ENCODE peak calls at places on chromosome 9, in nine cellular contexts. W is uterus, F is endothelial cell, I is heart left ventricle, O is A549, M is astrocyte of the cerebellum, K is lower lobe of right lung, C is Peyer's patch, Y is DND-41. N is an unnamed sample.

GRCh38 chr9:132068604-132069003 is 11.1 kb downstream of the MED27 start:
- DNase-seq in W (no peak), F (no peak), I (no peak), O (no peak), M (no peak), K (no peak), C (no peak), Y (no peak), N (no peak)

GRCh38 chr9:136544549-136545064 is 1.2 kb downstream of the NOTCH1 start:
- DNase-seq in W (peak), F (no peak), I (peak), O (no peak), M (no peak), K (peak), C (peak), Y (peak), N (no peak)

GRCh38 chr9:88874391-88874790 is 116.9 kb upstream of the S1PR3 start:
- DNase-seq in W (no peak), F (no peak), I (no peak), O (peak), M (no peak), K (no peak), C (no peak), Y (no peak), N (no peak)

GRCh38 chr9:90915693-90916092 is 114.1 kb downstream of the SYK start:
- DNase-seq in W (no peak), F (peak), I (no peak), O (peak), M (peak), K (no peak), C (peak), Y (peak), N (peak)

GRCh38 chr9:114184071-114184470 is 28.7 kb downstream of the COL27A1 start:
- DNase-seq in W (no peak), F (no peak), I (no peak), O (no peak), M (no peak), K (peak), C (no peak), Y (no peak), N (no peak)

GRCh38 chr9:88809371-88809770 is 181.9 kb upstream of the S1PR3 start:
- DNase-seq in W (no peak), F (no peak), I (no peak), O (no peak), M (no peak), K (no peak), C (no peak), Y (no peak), N (no peak)

GRCh38 chr9:20212806-20213205 is 409.5 kb downstream of the MLLT3 start:
- DNase-seq in W (no peak), F (no peak), I (no peak), O (no peak), M (no peak), K (no peak), C (no peak), Y (no peak), N (no peak)

GRCh38 chr9:4073371-4073770 is 226.5 kb downstream of the GLIS3 start:
- DNase-seq in W (no peak), F (peak), I (no peak), O (peak), M (no peak), K (no peak), C (no peak), Y (no peak), N (no peak)

GRCh38 chr9:91196103-91196761 is 165.5 kb downstream of the AUH start:
- DNase-seq in W (no peak), F (no peak), I (no peak), O (no peak), M (no peak), K (no peak), C (no peak), Y (no peak), N (no peak)

GRCh38 chr9:132488611-132489010 is 78.6 kb downstream of the CFAP77 start:
- DNase-seq in W (no peak), F (no peak), I (no peak), O (no peak), M (no peak), K (no peak), C (no peak), Y (no peak), N (no peak)

GRCh38 chr9:123349691-123350480 is 6.1 kb upstream of the CRB2 start:
- DNase-seq in W (no peak), F (peak), I (peak), O (peak), M (peak), K (no peak), C (peak), Y (peak), N (no peak)

GRCh38 chr9:22037954-22038690 is 29.0 kb upstream of the CDKN2B start:
- DNase-seq in W (no peak), F (no peak), I (no peak), O (no peak), M (no peak), K (no peak), C (no peak), Y (no peak), N (no peak)

GRCh38 chr9:135840107-135840506 is 67.2 kb downstream of the CAMSAP1 start:
- DNase-seq in W (no peak), F (no peak), I (no peak), O (no peak), M (no peak), K (no peak), C (no peak), Y (no peak), N (no peak)

GRCh38 chr9:92138157-92138959 is 23.1 kb upstream of the SPTLC1 start:
- DNase-seq in W (peak), F (peak), I (peak), O (peak), M (no peak), K (peak), C (peak), Y (peak), N (no peak)

GRCh38 chr9:92706218-92706940 is 36.4 kb upstream of the IPPK start:
- DNase-seq in W (no peak), F (peak), I (no peak), O (peak), M (no peak), K (no peak), C (no peak), Y (peak), N (no peak)

GRCh38 chr9:2602704-2603116 is 18.9 kb upstream of the VLDLR start:
- DNase-seq in W (no peak), F (no peak), I (no peak), O (peak), M (no peak), K (no peak), C (no peak), Y (no peak), N (no peak)

GRCh38 chr9:38423939-38424843 is at the start of gene IGFBPL1:
- DNase-seq in W (no peak), F (peak), I (no peak), O (peak), M (no peak), K (no peak), C (no peak), Y (no peak), N (no peak)

GRCh38 chr9:69535911-69536310 is 136.3 kb downstream of the APBA1 start:
- DNase-seq in W (no peak), F (no peak), I (no peak), O (no peak), M (no peak), K (no peak), C (no peak), Y (no peak), N (no peak)

GRCh38 chr9:123364241-123364824 is 8.3 kb downstream of the CRB2 start:
- DNase-seq in W (peak), F (no peak), I (no peak), O (no peak), M (no peak), K (no peak), C (no peak), Y (no peak), N (no peak)

GRCh38 chr9:91162311-91162710 is 199.4 kb downstream of the AUH start:
- DNase-seq in W (no peak), F (no peak), I (no peak), O (no peak), M (no peak), K (no peak), C (no peak), Y (no peak), N (peak)

GRCh38 chr9:111896942-111897830 is 572 bp downstream of the UGCG start:
- DNase-seq in W (peak), F (peak), I (peak), O (peak), M (no peak), K (peak), C (peak), Y (no peak), N (no peak)

GRCh38 chr9:117835798-117836197 is 131.6 kb downstream of the TLR4 start:
- DNase-seq in W (no peak), F (no peak), I (no peak), O (no peak), M (no peak), K (no peak), C (no peak), Y (no peak), N (no peak)

GRCh38 chr9:114429488-114429887 is 41.7 kb upstream of the AKNA start:
- DNase-seq in W (no peak), F (no peak), I (no peak), O (no peak), M (no peak), K (no peak), C (peak), Y (no peak), N (no peak)

GRCh38 chr9:130881516-130881915 is 15.1 kb downstream of the QRFP start:
- DNase-seq in W (no peak), F (no peak), I (no peak), O (no peak), M (no peak), K (no peak), C (no peak), Y (no peak), N (no peak)

GRCh38 chr9:38227061-38227540 is 158.1 kb upstream of the SHB start:
- DNase-seq in W (peak), F (peak), I (peak), O (peak), M (peak), K (peak), C (peak), Y (peak), N (no peak)

GRCh38 chr9:112462855-112463254 is 23.8 kb upstream of the KIAA1958 start:
- DNase-seq in W (no peak), F (no peak), I (no peak), O (no peak), M (no peak), K (no peak), C (no peak), Y (no peak), N (no peak)

GRCh38 chr9:1490341-1491115 is 440.4 kb downstream of the DMRT2 start:
- DNase-seq in W (no peak), F (no peak), I (no peak), O (no peak), M (no peak), K (no peak), C (no peak), Y (no peak), N (no peak)

GRCh38 chr9:69532359-69532758 is 139.8 kb downstream of the APBA1 start:
- DNase-seq in W (no peak), F (no peak), I (no peak), O (no peak), M (no peak), K (no peak), C (no peak), Y (no peak), N (no peak)

DNA sequence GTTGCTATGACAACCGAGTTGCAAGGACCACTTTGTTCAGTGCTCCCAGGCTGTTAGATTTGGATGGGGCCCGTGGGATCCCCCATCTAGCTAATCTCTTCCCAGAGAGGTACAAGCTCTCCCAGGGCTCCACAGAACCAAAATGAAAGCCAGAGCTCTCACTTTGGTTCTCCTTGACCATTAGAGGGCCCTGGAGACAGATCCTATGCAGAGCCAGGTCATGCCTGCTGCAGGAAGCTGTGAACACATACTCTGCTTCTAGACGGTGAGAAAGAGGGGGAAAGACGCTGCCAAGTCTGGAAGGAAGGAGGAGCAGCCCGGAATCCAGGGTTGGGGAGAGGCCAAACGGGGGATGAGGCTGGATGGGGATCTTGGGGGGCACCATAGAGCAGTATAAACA is 224.5 kb downstream of the GABBR2 start:
- DNase-seq in W (no peak), F (no peak), I (no peak), O (peak), M (no peak), K (no peak), C (no peak), Y (no peak), N (no peak)
- TF ChIP-seq CTCF in W (no peak), F (no peak), I (no peak), O (no peak), M (no peak), K (no peak), C (no peak), Y (no peak), N (no peak)

GRCh38 chr9:128818839-128819715 is 777 bp downstream of the ENDOG start:
- DNase-seq in W (no peak), F (peak), I (peak), O (no peak), M (no peak), K (peak), C (peak), Y (peak), N (no peak)
- TF ChIP-seq CTCF in W (no peak), F (no peak), I (no peak), O (no peak), M (no peak), K (peak), C (no peak), Y (no peak), N (no peak)

GRCh38 chr9:33290994-33291397 is 680 bp downstream of the NFX1 start:
- DNase-seq in W (no peak), F (no peak), I (no peak), O (no peak), M (peak), K (no peak), C (no peak), Y (no peak), N (no peak)
- TF ChIP-seq CTCF in W (no peak), F (no peak), I (no peak), O (no peak), M (no peak), K (no peak), C (no peak), Y (peak), N (no peak)

DNA sequence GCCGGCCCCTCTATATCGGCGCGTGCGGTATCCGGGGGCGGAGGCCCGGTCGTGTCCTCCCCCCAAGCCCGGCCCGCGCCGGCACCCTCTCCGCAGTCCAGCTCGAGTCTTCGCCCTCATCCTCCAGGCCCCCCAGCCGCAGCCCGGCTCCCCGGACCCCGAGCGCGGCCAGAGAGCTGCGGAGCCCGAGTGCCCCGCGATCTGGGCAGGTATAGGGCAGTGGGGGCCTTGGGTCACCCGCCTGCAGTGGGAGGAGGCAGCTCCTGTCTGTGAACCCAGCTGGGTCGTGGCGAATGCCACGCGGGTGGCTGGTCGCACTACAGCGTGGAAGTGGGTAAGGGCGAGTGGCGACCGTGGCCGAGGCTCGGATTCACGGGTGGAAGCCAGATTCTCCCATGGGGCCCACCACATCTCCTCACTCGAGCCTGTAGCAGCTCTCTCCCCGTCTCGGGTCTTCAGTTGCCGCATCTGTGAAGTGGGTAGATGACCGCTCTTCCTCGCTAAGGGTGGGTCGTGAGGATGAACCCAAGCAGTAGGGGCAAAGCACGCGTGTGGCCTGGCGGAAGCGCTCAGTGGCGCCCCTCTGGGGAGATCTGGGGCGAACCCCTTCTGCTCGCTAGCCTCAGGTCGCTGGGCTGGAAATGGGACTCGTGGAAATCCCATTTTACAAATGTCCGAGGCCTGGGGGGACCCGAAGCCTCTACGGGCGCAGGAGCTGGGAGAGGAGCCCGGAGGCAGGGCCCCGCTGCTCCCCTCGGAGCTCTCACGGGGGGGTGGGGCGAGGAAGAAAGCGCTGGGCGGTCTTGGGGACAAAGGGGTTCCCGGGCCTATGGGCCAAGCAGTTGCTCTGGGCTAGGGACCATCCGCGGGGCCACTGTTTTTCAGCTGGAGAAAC is 1.9 kb downstream of the NR5A1 start:
- DNase-seq in W (no peak), F (no peak), I (no peak), O (no peak), M (no peak), K (peak), C (no peak), Y (no peak), N (no peak)
- TF ChIP-seq CTCF in W (no peak), F (no peak), I (no peak), O (no peak), M (no peak), K (no peak), C (no peak), Y (no peak), N (no peak)

N was measured in CD14-positive monocyte.